ENCODE peak calls at places on chromosome 22, in five cellular contexts. U is K562, H is SK-N-SH, P is HepG2, N is GM12878. B is an unnamed sample.

GRCh38 chr22:35376728-35377472 is 4.0 kb upstream of the HMOX1 start:
- DNase-seq in U (peak), H (no peak), P (peak), N (peak), B (peak)

GRCh38 chr22:50194037-50194809 is 6.6 kb upstream of the SELENOO start:
- DNase-seq in U (no peak), H (no peak), P (no peak), N (no peak), B (no peak)

GRCh38 chr22:40121463-40121862 is 56.3 kb upstream of the TNRC6B start:
- DNase-seq in U (no peak), H (no peak), P (no peak), N (no peak), B (no peak)

GRCh38 chr22:36291831-36292740 is 39.2 kb downstream of the APOL1 start:
- DNase-seq in U (no peak), H (no peak), P (no peak), N (no peak), B (no peak)

GRCh38 chr22:30822216-30823014 is 127.7 kb downstream of the OSBP2 start:
- DNase-seq in U (peak), H (peak), P (no peak), N (no peak), B (no peak)

GRCh38 chr22:40758390-40758789 is 60.8 kb downstream of the SLC25A17 start:
- DNase-seq in U (no peak), H (no peak), P (no peak), N (no peak), B (no peak)

GRCh38 chr22:40578171-40578570 is 58.3 kb downstream of the MRTFA start:
- DNase-seq in U (no peak), H (no peak), P (no peak), N (no peak), B (no peak)

GRCh38 chr22:35528967-35529366 is 11.7 kb upstream of the RASD2 start:
- DNase-seq in U (no peak), H (no peak), P (no peak), N (no peak), B (no peak)

GRCh38 chr22:50027639-50028537 is 15.3 kb upstream of the IL17REL start:
- DNase-seq in U (no peak), H (peak), P (no peak), N (no peak), B (peak)

GRCh38 chr22:38273135-38273761 is 438 bp upstream of the TMEM184B start:
- DNase-seq in U (no peak), H (no peak), P (no peak), N (no peak), B (no peak)

GRCh38 chr22:49046546-49047305 is 780.9 kb downstream of the BRD1 start:
- DNase-seq in U (peak), H (peak), P (peak), N (no peak), B (peak)

DNA sequence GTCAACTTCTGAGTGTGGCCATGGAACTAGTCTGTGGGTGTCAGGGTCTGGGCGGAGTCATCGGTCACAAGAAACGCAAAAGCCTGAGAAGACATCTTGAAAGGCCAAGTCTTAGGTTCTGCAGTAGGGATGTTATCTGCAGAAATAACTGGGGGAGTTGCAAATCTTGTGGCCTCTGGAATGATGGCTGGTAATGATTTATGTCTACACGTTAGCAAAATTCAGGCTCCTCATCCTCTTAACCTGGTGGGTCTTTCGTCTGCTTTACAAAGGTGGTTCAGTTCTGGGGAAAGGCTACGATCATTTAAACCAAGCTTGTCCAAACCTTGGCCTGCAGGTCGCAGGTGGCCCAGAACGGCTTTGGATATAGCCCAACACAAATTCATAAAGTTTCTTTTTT is 7.4 kb upstream of the CYB5R3 start:
- DNase-seq in U (no peak), H (no peak), P (no peak), N (no peak), B (no peak)
- TF ChIP-seq REST in U (no peak), H (no peak), P (no peak), N (no peak), B (no peak)

GRCh38 chr22:46056169-46057041 is 79.4 kb upstream of the WNT7B start:
- DNase-seq in U (no peak), H (peak), P (no peak), N (no peak), B (no peak)
- TF ChIP-seq RFX5 in U (no peak), H (no peak), P (no peak), N (no peak), B (no peak)

GRCh38 chr22:29124777-29125506 is 52.1 kb downstream of the KREMEN1 start:
- DNase-seq in U (no peak), H (no peak), P (no peak), N (no peak), B (no peak)
- TF ChIP-seq REST in U (no peak), H (no peak), P (no peak), N (no peak), B (no peak)

GRCh38 chr22:21626073-21626734 is 3.6 kb downstream of the YDJC start:
- DNase-seq in U (no peak), H (no peak), P (no peak), N (no peak), B (no peak)
- TF ChIP-seq RFX5 in U (no peak), H (no peak), P (no peak), N (no peak), B (no peak)

GRCh38 chr22:31962392-31963113 is 18.2 kb downstream of the YWHAH start:
- DNase-seq in U (no peak), H (no peak), P (no peak), N (no peak), B (no peak)

GRCh38 chr22:31969789-31970489 is 25.6 kb downstream of the YWHAH start:
- DNase-seq in U (peak), H (peak), P (peak), N (no peak), B (peak)

GRCh38 chr22:31972180-31972579 is 27.8 kb downstream of the YWHAH start:
- DNase-seq in U (no peak), H (no peak), P (no peak), N (no peak), B (no peak)

GRCh38 chr22:31970490-31971444 is 26.4 kb downstream of the YWHAH start:
- DNase-seq in U (peak), H (peak), P (peak), N (peak), B (peak)

DNA sequence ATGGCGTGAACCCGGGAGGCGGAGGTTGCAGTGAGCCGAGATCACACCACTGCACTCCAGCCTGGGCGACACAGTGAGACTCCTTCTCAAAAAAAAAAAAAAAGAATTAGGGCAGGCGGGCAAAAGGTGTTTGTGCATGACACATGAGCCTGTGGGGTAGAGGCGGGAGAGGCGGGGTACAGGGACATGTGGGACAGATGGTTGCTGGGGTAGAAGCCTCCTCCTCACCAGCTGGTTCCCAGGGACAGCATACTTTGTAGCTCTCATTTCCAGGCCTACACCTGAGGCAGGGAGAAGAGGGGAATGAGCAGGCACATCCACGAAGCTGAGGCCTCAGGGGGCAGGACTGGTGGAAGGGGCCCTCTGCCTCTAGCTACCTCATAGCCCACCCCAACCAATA is 23.7 kb downstream of the YWHAH start:
- DNase-seq in U (no peak), H (no peak), P (no peak), N (no peak), B (no peak)
- TF ChIP-seq REST in U (no peak), H (no peak), P (no peak), N (no peak), B (no peak)

DNA sequence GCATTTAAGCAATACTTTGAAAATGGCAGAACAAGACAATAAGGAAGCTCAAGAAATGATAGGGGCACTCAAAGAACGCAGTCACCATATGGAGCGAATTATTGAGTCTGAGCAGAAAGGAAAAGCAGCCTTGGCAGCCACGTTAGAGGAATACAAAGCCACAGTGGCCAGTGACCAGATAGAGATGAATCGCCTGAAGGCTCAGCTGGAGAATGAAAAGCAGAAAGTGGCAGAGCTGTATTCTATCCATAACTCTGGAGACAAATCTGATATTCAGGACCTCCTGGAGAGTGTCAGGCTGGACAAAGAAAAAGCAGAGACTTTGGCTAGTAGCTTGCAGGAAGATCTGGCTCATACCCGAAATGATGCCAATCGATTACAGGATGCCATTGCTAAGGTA is 51.9 kb downstream of the SPECC1L start:
- DNase-seq in U (no peak), H (peak), P (no peak), N (no peak), B (no peak)
- TF ChIP-seq RFX5 in U (no peak), H (no peak), P (no peak), N (no peak), B (no peak)

DNA sequence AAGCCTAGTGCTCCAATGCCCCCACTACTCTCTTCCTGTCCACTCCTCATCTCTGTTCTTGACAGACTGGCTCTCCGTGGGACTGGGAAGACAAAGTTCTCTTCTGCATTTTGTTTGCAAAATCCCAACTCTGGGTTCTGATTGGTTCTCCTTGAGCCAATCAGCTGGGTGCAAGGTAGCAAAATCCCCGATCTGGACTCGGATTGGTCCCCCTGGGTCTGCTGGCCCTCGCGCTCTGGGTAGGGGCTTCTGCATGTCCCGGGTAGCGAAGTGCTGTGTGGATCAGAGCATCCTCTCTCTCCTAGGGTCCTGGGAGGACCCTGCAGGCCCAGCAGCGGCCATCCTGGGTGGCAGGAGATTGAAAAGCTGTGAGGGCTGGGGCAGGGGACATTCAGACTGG is 22.3 kb upstream of the A4GALT start:
- DNase-seq in U (peak), H (no peak), P (no peak), N (no peak), B (no peak)
- TF ChIP-seq REST in U (no peak), H (no peak), P (no peak), N (no peak), B (no peak)

GRCh38 chr22:19974233-19974861 is 32.7 kb upstream of the TXNRD2 start:
- DNase-seq in U (peak), H (peak), P (peak), N (no peak), B (peak)

GRCh38 chr22:19975707-19976035 is 34.1 kb upstream of the TXNRD2 start:
- DNase-seq in U (no peak), H (no peak), P (no peak), N (no peak), B (no peak)

GRCh38 chr22:19973551-19974183 is 32.0 kb upstream of the TXNRD2 start:
- DNase-seq in U (no peak), H (no peak), P (no peak), N (no peak), B (no peak)

GRCh38 chr22:19976671-19977070 is 35.1 kb upstream of the TXNRD2 start:
- DNase-seq in U (no peak), H (no peak), P (no peak), N (no peak), B (no peak)

DNA sequence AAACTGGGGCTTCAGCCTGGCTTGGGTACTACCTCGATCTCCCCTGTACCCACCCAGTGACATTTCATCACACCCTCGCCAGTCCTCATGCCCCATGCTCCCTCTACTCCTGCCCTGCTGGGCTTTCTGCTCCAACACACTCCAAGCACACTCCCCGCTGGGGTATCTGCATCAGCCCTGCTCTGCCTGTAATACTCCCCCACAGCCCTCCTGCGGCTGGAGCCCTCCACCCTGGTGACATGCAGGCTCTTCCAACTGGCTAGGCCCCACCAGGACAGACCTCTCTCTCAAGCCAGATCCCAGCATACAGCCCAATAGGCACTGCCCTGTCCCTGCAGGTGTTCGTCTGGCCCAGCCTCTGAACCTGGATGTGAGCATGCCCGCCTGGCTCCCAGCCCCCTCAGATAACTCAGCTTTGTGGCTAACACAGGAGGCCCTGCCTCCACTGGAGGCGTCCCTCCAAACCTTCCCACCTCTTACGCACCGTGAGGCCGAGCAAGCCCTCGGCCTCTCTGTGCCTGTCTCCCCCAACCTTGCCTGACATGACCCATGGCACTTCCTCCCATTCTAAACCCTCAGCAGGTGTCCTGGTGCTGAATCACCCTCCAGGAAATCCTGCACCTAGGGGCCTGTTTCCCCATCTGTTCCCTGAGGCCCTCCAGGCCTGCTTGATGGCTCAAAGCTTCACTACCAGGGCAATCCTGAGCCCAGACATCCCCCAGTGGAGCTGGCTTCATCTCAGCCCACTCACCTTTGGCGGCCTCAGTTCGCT is 33.5 kb upstream of the TXNRD2 start:
- DNase-seq in U (peak), H (no peak), P (no peak), N (no peak), B (no peak)
- TF ChIP-seq RFX5 in U (no peak), H (no peak), P (no peak), N (no peak), B (no peak)

GRCh38 chr22:20905415-20906386 is 11.5 kb upstream of the CRKL start:
- DNase-seq in U (peak), H (no peak), P (no peak), N (no peak), B (no peak)

GRCh38 chr22:20903093-20903492 is 14.1 kb upstream of the CRKL start:
- DNase-seq in U (no peak), H (no peak), P (no peak), N (no peak), B (no peak)

GRCh38 chr22:20906387-20906767 is 10.8 kb upstream of the CRKL start:
- DNase-seq in U (no peak), H (no peak), P (no peak), N (no peak), B (no peak)

GRCh38 chr22:20904980-20905355 is 12.2 kb upstream of the CRKL start:
- DNase-seq in U (no peak), H (no peak), P (no peak), N (no peak), B (no peak)

GRCh38 chr22:20904008-20904979 is 12.9 kb upstream of the CRKL start:
- DNase-seq in U (peak), H (no peak), P (peak), N (no peak), B (peak)
- TF ChIP-seq REST in U (no peak), H (no peak), P (no peak), N (no peak), B (no peak)

B was measured in A549.